ENCODE peak calls at places on chromosomes 6 and 20, in five cellular contexts. V is activated CD8-positive, alpha-beta memory T cell treated with anti-CD3 and anti-CD28 coated beads for 24 hours; U is stomach; C is cardiac muscle cell; Z is nephron progenitor cell. X is an unnamed sample.

GRCh38 chr20:39253051-39253682 is 291.0 kb downstream of the DHX35 start:
- DNase-seq in C (no peak), U (no peak), Z (no peak), V (no peak), X (no peak)

GRCh38 chr6:3749991-3750323 is 1.6 kb downstream of the PXDC1 start:
- DNase-seq in C (peak), Z (no peak), V (peak), U (peak), X (no peak)

GRCh38 chr6:51398064-51398740 is 579.5 kb downstream of the TFAP2B start:
- DNase-seq in U (no peak), Z (no peak), V (no peak), C (no peak), X (no peak)

GRCh38 chr6:168029459-168030217 is 32.2 kb downstream of the KIF25 start:
- DNase-seq in C (no peak), U (no peak), Z (no peak), V (no peak), X (peak)

GRCh38 chr20:10133532-10133931 is 85.1 kb upstream of the SNAP25 start:
- DNase-seq in U (no peak), C (no peak), V (no peak), Z (no peak), X (no peak)

GRCh38 chr20:32963176-32963575 is 41.1 kb downstream of the SUN5 start:
- DNase-seq in Z (no peak), C (no peak), V (no peak), U (no peak), X (no peak)

GRCh38 chr6:130975325-130975724 is 87.7 kb downstream of the EPB41L2 start:
- DNase-seq in C (no peak), U (no peak), Z (no peak), V (no peak), X (no peak)

GRCh38 chr6:168192901-168193815 is 114.1 kb upstream of the FRMD1 start:
- DNase-seq in Z (no peak), C (no peak), V (no peak), U (peak), X (peak)

GRCh38 chr6:32050562-32050961 is 12.3 kb downstream of the CYP21A2 start:
- DNase-seq in U (no peak), V (no peak), Z (no peak), C (no peak), X (no peak)

GRCh38 chr6:39929733-39930461 is 4.4 kb downstream of the MOCS1 start:
- DNase-seq in U (no peak), C (peak), Z (no peak), V (no peak), X (no peak)

GRCh38 chr20:63224272-63225081 is 8.5 kb upstream of the YTHDF1 start:
- DNase-seq in C (peak), V (no peak), Z (no peak), U (peak), X (no peak)

GRCh38 chr6:1461207-1461606 is 71.8 kb downstream of the FOXF2 start:
- DNase-seq in Z (no peak), U (no peak), C (peak), V (no peak), X (no peak)

GRCh38 chr6:147459772-147460171 is 48.7 kb upstream of the SAMD5 start:
- DNase-seq in Z (no peak), U (no peak), V (no peak), C (no peak), X (no peak)

GRCh38 chr6:31585531-31585930 is 546 bp upstream of the LST1 start:
- DNase-seq in V (peak), Z (no peak), U (no peak), C (no peak), X (no peak)

GRCh38 chr6:20386218-20386617 is 15.5 kb upstream of the E2F3 start:
- DNase-seq in Z (no peak), V (no peak), U (no peak), C (no peak), X (no peak)

GRCh38 chr6:33018904-33019303 is 9.5 kb upstream of the HLA-DOA start:
- DNase-seq in V (no peak), Z (no peak), C (peak), U (peak), X (no peak)

GRCh38 chr6:73169111-73169510 is 56.2 kb downstream of the KHDC1L start:
- DNase-seq in Z (no peak), U (no peak), V (no peak), C (no peak), X (no peak)

GRCh38 chr6:53104916-53105315 is 39.7 kb downstream of the FBXO9 start:
- DNase-seq in Z (no peak), U (no peak), V (no peak), C (peak), X (no peak)

GRCh38 chr20:24389686-24390085 is 79.7 kb upstream of the SYNDIG1 start:
- DNase-seq in U (no peak), Z (no peak), V (no peak), C (no peak), X (no peak)

GRCh38 chr20:64176548-64177419 is 12.5 kb downstream of the MYT1 start:
- DNase-seq in C (no peak), V (no peak), U (no peak), Z (no peak), X (no peak)

GRCh38 chr20:4926531-4927156 is 74.7 kb downstream of the SLC23A2 start:
- DNase-seq in Z (no peak), U (no peak), C (no peak), V (no peak), X (no peak)